ENCODE peak calls at places on chromosome 11, in eight cellular contexts. X is lower leg skin; V is HFF-Myc; S is endothelial cell; A is fibroblast of pulmonary artery; I is H7; W is activated CD8-positive, alpha-beta memory T cell treated with anti-CD3 and anti-CD28 coated beads for 1 hour; F is AG09309. N is an unnamed sample.

GRCh38 chr11:73140213-73141030 is 1.7 kb downstream of the FCHSD2 start:
- DNase-seq in F (no peak), W (no peak), S (peak), X (peak), A (peak), I (peak), V (no peak), N (no peak)

GRCh38 chr11:62241095-62241494 is 944 bp upstream of the SCGB1D2 start:
- DNase-seq in V (no peak), X (no peak), F (no peak), S (no peak), I (no peak), A (no peak), W (no peak), N (no peak)

GRCh38 chr11:110867951-110868350 is 155.7 kb upstream of the ARHGAP20 start:
- DNase-seq in W (no peak), I (no peak), X (no peak), S (no peak), V (no peak), F (no peak), A (no peak), N (no peak)

GRCh38 chr11:121466063-121466794 is 13.5 kb upstream of the SORL1-AS1 start:
- DNase-seq in F (peak), X (peak), I (peak), V (peak), A (peak), W (no peak), S (peak), N (peak)

GRCh38 chr11:23536907-23537306 is 676.6 kb upstream of the CCDC179 start:
- DNase-seq in V (no peak), W (no peak), F (no peak), A (no peak), I (no peak), S (no peak), X (no peak), N (no peak)

GRCh38 chr11:16009021-16009420 is 347.3 kb downstream of the SOX6 start:
- DNase-seq in A (no peak), S (no peak), I (no peak), F (no peak), X (no peak), V (no peak), W (no peak), N (no peak)

GRCh38 chr11:64694821-64695365 is 28.1 kb downstream of the NRXN2 start:
- DNase-seq in F (no peak), A (no peak), X (no peak), W (no peak), V (no peak), S (peak), I (peak), N (no peak)

GRCh38 chr11:10351768-10352641 is 47.1 kb downstream of the ADM start:
- DNase-seq in X (no peak), V (no peak), A (peak), F (no peak), S (peak), I (peak), W (no peak), N (no peak)

GRCh38 chr11:2781413-2782274 is 81.8 kb upstream of the KCNQ1OT1 start:
- DNase-seq in F (no peak), S (peak), V (no peak), W (no peak), A (no peak), X (peak), I (peak), N (no peak)

GRCh38 chr11:72241290-72241781 is 2.6 kb downstream of the PHOX2A start:
- DNase-seq in F (no peak), A (no peak), I (peak), X (no peak), S (no peak), V (no peak), W (no peak), N (no peak)

GRCh38 chr11:87144266-87144665 is 106.5 kb downstream of the TMEM135 start:
- DNase-seq in F (no peak), X (no peak), W (no peak), I (no peak), A (no peak), V (no peak), S (no peak), N (no peak)

GRCh38 chr11:587978-588380 is 11.7 kb downstream of the PHRF1 start:
- DNase-seq in W (peak), S (no peak), I (no peak), X (no peak), A (peak), F (no peak), V (no peak), N (no peak)

GRCh38 chr11:12539570-12539969 is 134.7 kb upstream of the TEAD1 start:
- DNase-seq in V (peak), A (peak), F (peak), S (no peak), X (no peak), I (no peak), W (no peak), N (no peak)

GRCh38 chr11:100367892-100368291 is 319.2 kb upstream of the ARHGAP42 start:
- DNase-seq in W (no peak), I (no peak), X (no peak), V (no peak), F (no peak), A (no peak), S (no peak), N (no peak)

GRCh38 chr11:66639066-66639813 is 737 bp downstream of the RBM4 start:
- DNase-seq in I (no peak), X (peak), W (peak), F (peak), A (peak), S (peak), V (no peak), N (peak)

GRCh38 chr11:62497132-62497915 is 49.3 kb downstream of the AHNAK start:
- DNase-seq in S (no peak), F (no peak), V (no peak), X (no peak), A (peak), I (peak), W (no peak), N (no peak)

GRCh38 chr11:113082501-113082900 is 121.3 kb downstream of the NCAM1 start:
- DNase-seq in W (no peak), V (no peak), I (no peak), S (no peak), X (no peak), F (no peak), A (no peak), N (no peak)

GRCh38 chr11:125304876-125305275 is 140.3 kb downstream of the PKNOX2 start:
- DNase-seq in X (peak), A (no peak), F (no peak), V (no peak), W (no peak), I (no peak), S (no peak), N (no peak)

GRCh38 chr11:68354181-68354872 is 41.9 kb downstream of the LRP5 start:
- DNase-seq in V (peak), W (no peak), A (peak), I (peak), X (peak), S (no peak), F (peak), N (no peak)

GRCh38 chr11:79382301-79382700 is 58.5 kb downstream of the TENM4 start:
- DNase-seq in X (no peak), V (no peak), F (no peak), W (no peak), A (no peak), I (no peak), S (no peak), N (no peak)

GRCh38 chr11:7609521-7609920 is 63.8 kb downstream of the CYB5R2 start:
- DNase-seq in S (no peak), A (no peak), F (no peak), X (no peak), V (no peak), I (no peak), W (no peak), N (no peak)

GRCh38 chr11:71252782-71253730 is 679 bp upstream of the SHANK2 start:
- DNase-seq in I (peak), A (peak), X (no peak), F (peak), W (no peak), V (no peak), S (peak), N (no peak)

GRCh38 chr11:134543144-134544044 is 131.4 kb upstream of the B3GAT1 start:
- DNase-seq in W (no peak), A (no peak), I (no peak), S (no peak), V (no peak), X (peak), F (no peak), N (no peak)

GRCh38 chr11:74011360-74012071 is 2.6 kb upstream of the UCP3 start:
- DNase-seq in S (no peak), I (no peak), A (peak), V (no peak), X (peak), W (no peak), F (no peak), N (peak)

GRCh38 chr11:125214466-125215204 is 50.1 kb downstream of the PKNOX2 start:
- DNase-seq in W (no peak), X (no peak), V (no peak), I (peak), A (peak), S (peak), F (no peak), N (no peak)

GRCh38 chr11:61815790-61816735 is 740 bp downstream of the FADS1 start:
- DNase-seq in W (peak), F (no peak), V (no peak), S (peak), X (peak), A (peak), I (peak), N (peak)

GRCh38 chr11:65811764-65812475 is 21.8 kb upstream of the SNX32 start:
- DNase-seq in W (no peak), F (no peak), S (no peak), X (no peak), I (no peak), V (no peak), A (peak), N (no peak)